ENCODE peak calls at places on chromosomes 12 and 14, in eight cellular contexts. C, A, T, H, Q, O, N and I are unnamed samples.

GRCh38 chr12:120262852-120263724 is 2.4 kb downstream of the PXN start:
- DNase-seq in A (peak), C (no peak), O (no peak), T (no peak), N (no peak), H (peak), Q (no peak), I (peak)

GRCh38 chr14:64860039-64860438 is 19.7 kb downstream of the SPTB start:
- DNase-seq in N (no peak), Q (no peak), T (no peak), H (no peak), O (no peak), C (no peak), A (no peak), I (no peak)

GRCh38 chr14:50932592-50933500 is 11.4 kb downstream of the PYGL start:
- DNase-seq in H (no peak), Q (no peak), N (no peak), T (no peak), C (no peak), A (no peak), O (no peak), I (no peak)

GRCh38 chr12:25251749-25252148 is 1.0 kb upstream of the KRAS start:
- DNase-seq in Q (no peak), A (no peak), N (no peak), O (no peak), T (no peak), H (no peak), C (no peak), I (no peak)

GRCh38 chr12:61566183-61566582 is 694.0 kb upstream of the USP15 start:
- DNase-seq in A (no peak), O (no peak), T (no peak), Q (no peak), C (no peak), H (no peak), N (no peak), I (no peak)

GRCh38 chr14:71130491-71131179 is 223.4 kb downstream of the PCNX1 start:
- DNase-seq in H (no peak), Q (peak), C (no peak), N (peak), O (no peak), A (no peak), T (peak), I (peak)

GRCh38 chr12:19641235-19642080 is 202.2 kb downstream of the AEBP2 start:
- DNase-seq in H (no peak), T (no peak), A (no peak), Q (no peak), C (no peak), O (no peak), N (peak), I (peak)

GRCh38 chr12:100830003-100830795 is 35.6 kb downstream of the ANO4 start:
- DNase-seq in T (no peak), A (no peak), C (no peak), N (no peak), Q (no peak), H (no peak), O (no peak), I (no peak)

GRCh38 chr14:91252901-91253794 is 8.6 kb upstream of the GPR68 start:
- DNase-seq in A (peak), N (no peak), O (peak), Q (no peak), H (peak), T (no peak), C (no peak), I (no peak)

GRCh38 chr12:41053046-41053445 is 135.1 kb upstream of the PDZRN4 start:
- DNase-seq in Q (no peak), A (no peak), C (no peak), H (no peak), N (no peak), O (no peak), T (no peak), I (no peak)

GRCh38 chr12:89451876-89452275 is 72.7 kb downstream of the GALNT4 start:
- DNase-seq in N (peak), T (peak), C (no peak), O (peak), A (peak), H (peak), Q (peak), I (peak)

GRCh38 chr12:111330800-111331752 is 37.8 kb downstream of the PHETA1 start:
- DNase-seq in H (no peak), A (no peak), N (peak), T (no peak), C (no peak), Q (peak), O (no peak), I (peak)

GRCh38 chr14:39668449-39668848 is 236.2 kb upstream of the FBXO33 start:
- DNase-seq in N (no peak), Q (no peak), O (no peak), A (no peak), H (no peak), T (no peak), C (no peak), I (no peak)

GRCh38 chr14:74988131-74988530 is 14.6 kb upstream of the EIF2B2 start:
- DNase-seq in T (no peak), A (no peak), H (no peak), C (peak), Q (peak), N (peak), O (no peak), I (peak)

GRCh38 chr14:94145902-94146527 is 16.6 kb upstream of the IFI27L2 start:
- DNase-seq in Q (no peak), H (no peak), C (no peak), N (no peak), A (no peak), T (no peak), O (no peak), I (no peak)

GRCh38 chr12:19652391-19652790 is 213.1 kb downstream of the AEBP2 start:
- DNase-seq in Q (no peak), O (no peak), H (no peak), T (no peak), N (no peak), C (no peak), A (no peak), I (no peak)

GRCh38 chr12:90102957-90103652 is 394.5 kb upstream of the ATP2B1 start:
- DNase-seq in N (peak), A (no peak), O (peak), Q (peak), C (no peak), H (no peak), T (no peak), I (peak)

GRCh38 chr12:27554421-27555186 is 30.6 kb downstream of the PPFIBP1 start:
- DNase-seq in Q (peak), A (peak), C (no peak), H (peak), N (peak), T (no peak), O (peak), I (peak)
- H3K4me3 ChIP-seq in Q (no peak), A (peak), C (peak), H (peak), N (peak), T (no peak), O (no peak), I (peak)

DNA sequence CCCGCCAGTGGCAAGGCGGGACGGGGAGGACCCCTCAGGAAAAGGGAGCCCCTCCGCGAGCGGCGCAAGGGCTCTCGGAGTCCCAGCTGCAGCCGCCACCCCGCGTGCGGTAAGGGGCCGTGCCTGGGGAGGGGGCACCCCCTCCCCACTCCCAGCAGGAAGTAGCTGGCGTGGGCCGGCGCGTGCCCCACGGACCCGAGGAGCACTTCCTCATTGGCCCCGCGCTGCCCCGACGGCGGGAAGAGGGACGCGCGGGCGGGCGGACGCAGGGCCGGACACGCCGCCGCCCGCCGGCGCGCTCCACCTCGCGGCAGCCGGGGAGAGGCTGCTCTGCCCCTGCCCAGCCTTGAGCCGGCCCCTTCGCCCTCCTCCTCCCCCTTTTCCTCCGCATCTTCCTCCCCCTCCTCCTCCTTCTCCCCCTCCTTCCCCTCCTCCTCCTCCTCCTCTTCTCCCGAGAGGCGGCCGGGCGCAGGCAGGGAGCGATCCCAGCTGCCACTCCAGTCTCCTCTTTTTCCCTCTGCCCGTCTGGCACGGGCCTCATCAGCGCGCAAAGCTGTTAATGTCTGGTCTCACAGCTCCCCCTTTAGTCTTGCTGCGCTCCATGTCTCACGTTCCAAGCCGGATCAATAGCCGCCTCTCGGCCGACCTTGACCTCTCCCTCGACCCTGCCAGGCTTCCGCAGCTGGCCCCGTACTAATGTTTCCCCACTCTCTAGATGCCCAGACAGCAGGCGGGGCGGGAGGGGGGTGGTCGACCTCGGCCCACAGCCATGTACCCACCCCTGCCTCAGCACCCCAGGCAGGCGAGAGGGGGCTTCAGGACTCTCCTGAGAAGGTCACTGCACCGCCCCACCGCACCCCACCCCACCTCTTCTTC is 2.6 kb upstream of the BCL11B start:
- DNase-seq in C (peak), A (peak), T (peak), N (peak), Q (peak), H (peak), O (peak), I (peak)
- TF ChIP-seq CTCF in C (peak), A (peak), T (peak), N (peak), Q (peak), H (peak), O (peak), I (peak)

GRCh38 chr12:47077206-47078085 is 2.0 kb upstream of the PCED1B start:
- DNase-seq in H (no peak), T (no peak), O (no peak), N (no peak), Q (no peak), A (no peak), C (no peak), I (no peak)

GRCh38 chr12:47074757-47075156 is 4.7 kb upstream of the PCED1B start:
- DNase-seq in A (no peak), Q (no peak), H (no peak), T (no peak), O (no peak), N (no peak), C (no peak), I (no peak)

GRCh38 chr12:47073951-47074350 is 5.5 kb upstream of the PCED1B start:
- DNase-seq in Q (no peak), C (no peak), T (no peak), H (no peak), A (no peak), N (no peak), O (no peak), I (no peak)

GRCh38 chr12:47078086-47078395 is 1.4 kb upstream of the PCED1B start:
- DNase-seq in A (no peak), Q (no peak), H (no peak), N (no peak), T (no peak), O (no peak), C (no peak), I (no peak)

DNA sequence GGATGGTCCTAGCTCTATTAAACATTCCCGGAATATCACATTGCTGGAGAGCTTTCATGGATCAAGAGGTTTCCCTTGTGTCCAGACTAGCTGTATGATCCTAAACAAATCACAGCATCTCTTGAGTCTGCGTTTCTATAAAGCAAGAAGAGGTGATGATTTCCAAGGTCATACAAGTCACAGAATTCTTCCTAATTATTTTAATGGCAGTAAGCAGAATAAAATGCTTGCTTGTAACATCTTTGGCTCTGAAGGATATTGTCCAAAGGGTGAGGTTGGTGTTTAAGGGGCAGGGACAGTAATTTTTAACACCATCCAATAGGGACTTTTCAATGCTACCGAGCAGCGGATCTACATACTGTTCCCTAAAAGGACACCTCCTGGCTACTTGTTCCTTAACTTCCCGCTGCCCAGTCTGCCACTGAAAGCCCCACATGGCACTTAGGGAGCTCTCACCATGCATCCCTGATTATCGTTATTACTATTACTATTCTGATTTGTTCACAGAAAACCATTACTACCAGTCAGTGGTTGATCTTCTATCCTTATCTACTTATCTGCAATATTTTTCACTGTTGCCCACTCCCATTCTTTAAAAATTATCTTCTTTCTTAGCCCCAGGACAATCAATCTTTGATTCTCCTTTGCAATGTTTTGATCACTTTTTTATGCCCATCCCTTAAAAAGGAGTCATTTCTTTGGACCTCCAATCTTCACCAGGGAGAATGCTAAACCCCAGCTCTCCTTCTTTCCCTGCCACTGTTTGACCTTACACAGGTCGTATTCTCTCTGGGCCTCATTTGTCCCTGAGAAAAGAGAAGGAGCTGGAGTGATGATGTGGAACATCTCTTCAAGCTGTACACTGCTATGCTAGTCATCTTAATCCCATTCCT is 4.0 kb upstream of the PCED1B start:
- DNase-seq in C (no peak), T (no peak), O (no peak), H (no peak), A (no peak), N (no peak), Q (no peak), I (no peak)
- H3K4me3 ChIP-seq in C (peak), T (no peak), O (no peak), H (no peak), A (no peak), N (no peak), Q (no peak), I (no peak)

GRCh38 chr12:107288414-107289125 is 195.2 kb upstream of the CRY1 start:
- DNase-seq in T (no peak), H (no peak), C (no peak), Q (no peak), A (no peak), O (no peak), N (no peak), I (no peak)

GRCh38 chr12:107287436-107288413 is 194.4 kb upstream of the CRY1 start:
- DNase-seq in O (no peak), N (no peak), Q (no peak), A (no peak), H (no peak), C (no peak), T (no peak), I (no peak)

GRCh38 chr12:107296681-107297086 is 203.3 kb upstream of the CRY1 start:
- DNase-seq in T (no peak), N (peak), Q (no peak), C (peak), A (no peak), O (no peak), H (no peak), I (peak)

DNA sequence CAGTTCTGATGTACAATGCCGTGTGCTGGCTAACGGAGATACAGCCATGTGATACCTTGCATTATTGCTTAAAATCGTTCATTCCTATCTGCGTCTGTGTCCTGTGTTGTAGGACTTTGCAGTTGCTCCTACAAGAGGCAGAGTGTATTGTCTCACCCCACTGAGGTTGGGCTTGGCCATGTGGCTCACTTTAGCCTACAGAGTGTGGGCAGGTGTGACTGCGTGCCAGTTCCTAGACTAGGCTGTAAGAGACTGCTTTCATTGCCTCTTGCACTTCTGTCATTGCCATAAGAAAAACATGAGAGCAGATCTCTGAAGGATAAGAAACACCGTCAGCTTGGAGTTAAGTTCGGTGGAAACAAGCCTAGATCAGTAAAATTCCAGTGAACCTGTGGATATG is 197.7 kb upstream of the CRY1 start:
- DNase-seq in O (no peak), H (no peak), A (no peak), N (no peak), T (no peak), Q (no peak), C (no peak), I (no peak)
- TF ChIP-seq CTCF in O (no peak), H (no peak), A (no peak), N (no peak), T (no peak), Q (no peak), C (no peak), I (no peak)

DNA sequence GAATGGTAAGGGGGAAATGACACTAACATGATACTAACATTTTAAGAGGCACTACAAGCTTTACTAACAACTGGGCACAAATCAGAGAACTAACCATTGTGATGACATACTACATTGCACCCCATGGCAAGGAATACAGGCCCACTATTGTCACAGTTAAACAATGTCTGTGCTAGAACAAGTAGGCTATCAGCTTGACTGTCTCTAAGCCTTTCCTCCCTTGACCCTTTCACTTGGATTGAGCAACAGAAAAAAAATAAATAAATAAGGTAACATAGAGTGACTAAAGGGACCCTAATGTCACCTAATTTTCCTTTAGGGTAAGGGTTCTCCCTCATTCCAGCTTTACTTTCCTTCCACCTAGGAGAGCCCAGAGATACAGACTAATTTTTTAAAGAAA is 4.4 kb downstream of the SLC38A2 start:
- DNase-seq in T (no peak), N (no peak), O (no peak), A (no peak), H (no peak), Q (no peak), C (peak), I (peak)
- H3K4me3 ChIP-seq in T (peak), N (peak), O (peak), A (peak), H (peak), Q (peak), C (peak), I (peak)

GRCh38 chr12:125346361-125346760 is 281.1 kb downstream of the AACS start:
- DNase-seq in O (no peak), Q (no peak), C (no peak), T (no peak), A (no peak), N (no peak), H (no peak), I (no peak)
- TF ChIP-seq CTCF in O (no peak), Q (no peak), C (no peak), T (no peak), A (peak), N (no peak), H (peak), I (no peak)

GRCh38 chr12:124673881-124674617 is 106.6 kb upstream of the NCOR2 start:
- DNase-seq in A (no peak), N (no peak), O (no peak), Q (no peak), C (no peak), T (no peak), H (no peak), I (no peak)

GRCh38 chr12:124677552-124678356 is 110.3 kb upstream of the NCOR2 start:
- DNase-seq in T (no peak), A (no peak), Q (no peak), H (no peak), C (no peak), O (no peak), N (no peak), I (no peak)

GRCh38 chr12:124676725-124677462 is 109.5 kb upstream of the NCOR2 start:
- DNase-seq in Q (no peak), N (no peak), C (no peak), O (no peak), H (no peak), A (no peak), T (no peak), I (no peak)

GRCh38 chr12:124674937-124675336 is 107.5 kb upstream of the NCOR2 start:
- DNase-seq in N (no peak), H (no peak), A (no peak), Q (no peak), T (no peak), O (no peak), C (no peak), I (no peak)

GRCh38 chr12:124675881-124676688 is 108.7 kb upstream of the NCOR2 start:
- DNase-seq in A (no peak), H (no peak), T (no peak), O (no peak), N (peak), Q (no peak), C (no peak), I (peak)
- H3K4me3 ChIP-seq in A (no peak), H (peak), T (no peak), O (no peak), N (no peak), Q (no peak), C (no peak), I (no peak)

GRCh38 chr12:2119266-2119665 is 66.5 kb downstream of the CACNA1C start:
- DNase-seq in C (no peak), H (no peak), N (no peak), Q (no peak), A (no peak), O (no peak), T (no peak), I (no peak)

GRCh38 chr12:2118481-2119255 is 65.9 kb downstream of the CACNA1C start:
- DNase-seq in O (no peak), T (no peak), H (no peak), A (no peak), C (no peak), N (no peak), Q (no peak), I (no peak)

GRCh38 chr12:2117541-2117940 is 64.8 kb downstream of the CACNA1C start:
- DNase-seq in T (no peak), N (no peak), H (no peak), O (no peak), Q (no peak), A (no peak), C (no peak), I (no peak)

GRCh38 chr12:2115101-2115845 is 62.5 kb downstream of the CACNA1C start:
- DNase-seq in H (no peak), A (no peak), Q (no peak), O (no peak), T (no peak), N (no peak), C (no peak), I (no peak)

DNA sequence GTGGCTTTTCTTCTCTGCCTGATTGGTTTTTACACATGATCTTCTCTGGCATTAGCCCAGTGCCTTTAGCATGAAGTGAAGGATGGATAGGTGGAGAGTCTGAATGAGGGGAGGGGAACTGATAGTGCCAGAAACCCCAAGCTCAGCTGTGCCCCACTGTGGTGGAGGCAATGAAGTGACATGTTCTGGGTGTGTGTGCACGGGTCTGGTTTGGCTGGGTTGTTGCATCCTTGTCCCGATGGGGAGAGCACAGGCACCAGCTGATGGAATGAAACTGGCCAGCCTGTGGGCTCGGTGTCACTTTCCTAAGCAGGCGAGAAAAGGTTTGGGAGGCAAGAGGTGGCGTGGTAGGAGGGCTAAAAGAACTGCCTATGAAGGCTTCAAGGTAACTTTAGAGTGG is 65.3 kb downstream of the CACNA1C start:
- DNase-seq in O (no peak), T (no peak), Q (no peak), C (no peak), A (no peak), N (no peak), H (no peak), I (no peak)
- TF ChIP-seq CTCF in O (no peak), T (no peak), Q (no peak), C (peak), A (no peak), N (no peak), H (no peak), I (no peak)